ENCODE peak calls at places on chromosomes 4 and X, in ten cellular contexts. One of them, this sample, is unnamed.

GRCh38 chrX:104668550-104668949 is 102.6 kb downstream of the IL1RAPL2 start:
- DNase-seq in left lung: no peak
- DNase-seq in Peyer's patch: no peak
- DNase-seq in GM23248: peak; percentile 4
- DNase-seq in tibial artery: no peak
- DNase-seq in suprapubic skin: no peak
- DNase-seq in HCT116: no peak
- DNase-seq in CD8-positive, alpha-beta T cell: no peak
- DNase-seq in cardiac muscle cell: peak; percentile 6
- DNase-seq in upper lobe of right lung: no peak
- DNase-seq in this sample: no peak

GRCh38 chr4:128424524-128425195 is 137.0 kb upstream of the PGRMC2 start:
- DNase-seq in suprapubic skin: no peak
- DNase-seq in HCT116: no peak
- DNase-seq in tibial artery: no peak
- DNase-seq in cardiac muscle cell: peak; percentile 86
- DNase-seq in upper lobe of right lung: no peak
- DNase-seq in Peyer's patch: no peak
- DNase-seq in GM23248: peak; percentile 64
- DNase-seq in CD8-positive, alpha-beta T cell: no peak
- DNase-seq in left lung: no peak
- DNase-seq in this sample: no peak

GRCh38 chr4:135564090-135564489 is 1362.5 kb upstream of the PABPC4L start:
- DNase-seq in upper lobe of right lung: no peak
- DNase-seq in suprapubic skin: no peak
- DNase-seq in Peyer's patch: no peak
- DNase-seq in tibial artery: no peak
- DNase-seq in cardiac muscle cell: no peak
- DNase-seq in left lung: no peak
- DNase-seq in HCT116: no peak
- DNase-seq in CD8-positive, alpha-beta T cell: no peak
- DNase-seq in GM23248: no peak
- DNase-seq in this sample: no peak

GRCh38 chr4:169410839-169411770 is 140.3 kb upstream of the SH3RF1 start:
- DNase-seq in upper lobe of right lung: no peak
- DNase-seq in tibial artery: peak; percentile 29
- DNase-seq in HCT116: no peak
- DNase-seq in GM23248: peak; percentile 3
- DNase-seq in cardiac muscle cell: peak; percentile 54
- DNase-seq in suprapubic skin: no peak
- DNase-seq in left lung: no peak
- DNase-seq in CD8-positive, alpha-beta T cell: peak; percentile 69
- DNase-seq in Peyer's patch: no peak
- DNase-seq in this sample: no peak

GRCh38 chr4:113683143-113683542 is 78.4 kb downstream of the CAMK2D start:
- DNase-seq in suprapubic skin: no peak
- DNase-seq in CD8-positive, alpha-beta T cell: peak; percentile 73
- DNase-seq in GM23248: no peak
- DNase-seq in HCT116: no peak
- DNase-seq in left lung: no peak
- DNase-seq in upper lobe of right lung: no peak
- DNase-seq in tibial artery: no peak
- DNase-seq in Peyer's patch: peak; percentile 82
- DNase-seq in cardiac muscle cell: no peak
- DNase-seq in this sample: no peak

GRCh38 chr4:103634236-103634635 is 85.5 kb downstream of the TACR3 start:
- DNase-seq in suprapubic skin: no peak
- DNase-seq in left lung: no peak
- DNase-seq in Peyer's patch: no peak
- DNase-seq in GM23248: no peak
- DNase-seq in cardiac muscle cell: no peak
- DNase-seq in HCT116: peak; percentile 10
- DNase-seq in tibial artery: no peak
- DNase-seq in CD8-positive, alpha-beta T cell: no peak
- DNase-seq in upper lobe of right lung: no peak
- DNase-seq in this sample: no peak

GRCh38 chr4:161252520-161253141 is 911.2 kb downstream of the FSTL5 start:
- DNase-seq in upper lobe of right lung: no peak
- DNase-seq in HCT116: peak; percentile 28
- DNase-seq in GM23248: peak; percentile 12
- DNase-seq in tibial artery: no peak
- DNase-seq in cardiac muscle cell: peak; percentile 1
- DNase-seq in left lung: no peak
- DNase-seq in suprapubic skin: no peak
- DNase-seq in CD8-positive, alpha-beta T cell: no peak
- DNase-seq in Peyer's patch: no peak
- DNase-seq in this sample: peak; percentile 21

GRCh38 chrX:24341795-24342194 is 18.6 kb upstream of the SUPT20HL1 start:
- DNase-seq in Peyer's patch: no peak
- DNase-seq in tibial artery: no peak
- DNase-seq in CD8-positive, alpha-beta T cell: no peak
- DNase-seq in HCT116: no peak
- DNase-seq in GM23248: peak; percentile 85
- DNase-seq in cardiac muscle cell: peak; percentile 59
- DNase-seq in suprapubic skin: no peak
- DNase-seq in left lung: no peak
- DNase-seq in upper lobe of right lung: no peak
- DNase-seq in this sample: no peak

GRCh38 chrX:153907456-153907855 is 3.0 kb downstream of the AVPR2 start:
- DNase-seq in Peyer's patch: no peak
- DNase-seq in left lung: no peak
- DNase-seq in tibial artery: no peak
- DNase-seq in cardiac muscle cell: no peak
- DNase-seq in GM23248: no peak
- DNase-seq in HCT116: no peak
- DNase-seq in upper lobe of right lung: no peak
- DNase-seq in suprapubic skin: no peak
- DNase-seq in CD8-positive, alpha-beta T cell: no peak
- DNase-seq in this sample: no peak

GRCh38 chr4:114807759-114808404 is 209.3 kb downstream of the UGT8 start:
- DNase-seq in upper lobe of right lung: no peak
- DNase-seq in left lung: no peak
- DNase-seq in Peyer's patch: peak; percentile 50
- DNase-seq in HCT116: peak; percentile 42
- DNase-seq in cardiac muscle cell: peak; percentile 19
- DNase-seq in CD8-positive, alpha-beta T cell: no peak
- DNase-seq in tibial artery: no peak
- DNase-seq in GM23248: peak; percentile 32
- DNase-seq in suprapubic skin: no peak
- DNase-seq in this sample: peak; percentile 66

GRCh38 chrX:133414399-133415275 is 652 bp downstream of the GPC4 start:
- DNase-seq in GM23248: peak; percentile 45
- DNase-seq in tibial artery: no peak
- DNase-seq in upper lobe of right lung: peak; percentile 69
- DNase-seq in Peyer's patch: no peak
- DNase-seq in suprapubic skin: no peak
- DNase-seq in cardiac muscle cell: peak; percentile 9
- DNase-seq in CD8-positive, alpha-beta T cell: no peak
- DNase-seq in HCT116: no peak
- DNase-seq in left lung: peak; percentile 31
- DNase-seq in this sample: no peak

GRCh38 chrX:80578518-80579105 is 158.4 kb downstream of the TENT5D start:
- DNase-seq in GM23248: peak; percentile 27
- DNase-seq in left lung: no peak
- DNase-seq in cardiac muscle cell: peak; percentile 27
- DNase-seq in suprapubic skin: no peak
- DNase-seq in HCT116: peak; percentile 10
- DNase-seq in Peyer's patch: no peak
- DNase-seq in upper lobe of right lung: no peak
- DNase-seq in tibial artery: no peak
- DNase-seq in CD8-positive, alpha-beta T cell: no peak
- DNase-seq in this sample: peak; percentile 8

GRCh38 chrX:20266810-20267598 is at the start of gene RPS6KA3:
- DNase-seq in GM23248: peak; percentile 86
- DNase-seq in cardiac muscle cell: peak; percentile 93
- DNase-seq in left lung: peak; percentile 94
- DNase-seq in suprapubic skin: peak; percentile 93
- DNase-seq in Peyer's patch: peak; percentile 97
- DNase-seq in tibial artery: peak; percentile 89
- DNase-seq in HCT116: peak; percentile 57
- DNase-seq in CD8-positive, alpha-beta T cell: peak; percentile 94
- DNase-seq in upper lobe of right lung: peak; percentile 96
- DNase-seq in this sample: peak; percentile 92

GRCh38 chr4:155353923-155354540 is 22.7 kb downstream of the MAP9 start:
- DNase-seq in left lung: peak; percentile 37
- DNase-seq in HCT116: peak; percentile 51
- DNase-seq in cardiac muscle cell: peak; percentile 82
- DNase-seq in GM23248: peak; percentile 70
- DNase-seq in suprapubic skin: no peak
- DNase-seq in CD8-positive, alpha-beta T cell: no peak
- DNase-seq in tibial artery: peak; percentile 58
- DNase-seq in upper lobe of right lung: peak; percentile 75
- DNase-seq in Peyer's patch: peak; percentile 69
- DNase-seq in this sample: peak; percentile 71

GRCh38 chrX:136207546-136207945 is 43.7 kb downstream of the MAP7D3 start:
- DNase-seq in suprapubic skin: no peak
- DNase-seq in HCT116: no peak
- DNase-seq in left lung: no peak
- DNase-seq in cardiac muscle cell: no peak
- DNase-seq in GM23248: no peak
- DNase-seq in upper lobe of right lung: no peak
- DNase-seq in CD8-positive, alpha-beta T cell: no peak
- DNase-seq in tibial artery: no peak
- DNase-seq in Peyer's patch: no peak
- DNase-seq in this sample: no peak
- H3K4me1 ChIP-seq in suprapubic skin: peaks cover 9% of the 10 kb centered on the region
- H3K4me1 ChIP-seq in HCT116: no peaks in the 10 kb centered on the region
- H3K4me1 ChIP-seq in left lung: peaks cover 14% of the 10 kb centered on the region
- H3K4me1 ChIP-seq in cardiac muscle cell: no peaks in the 10 kb centered on the region
- H3K4me1 ChIP-seq in GM23248: peaks cover 30% of the 10 kb centered on the region
- H3K4me1 ChIP-seq in upper lobe of right lung: peaks cover 19% of the 10 kb centered on the region
- H3K4me1 ChIP-seq in CD8-positive, alpha-beta T cell: peaks cover 16% of the 10 kb centered on the region
- H3K4me1 ChIP-seq in tibial artery: peaks cover 96% of the 10 kb centered on the region
- H3K4me1 ChIP-seq in Peyer's patch: no peaks in the 10 kb centered on the region
- H3K4me1 ChIP-seq in this sample: peaks cover 10% of the 10 kb centered on the region

DNA sequence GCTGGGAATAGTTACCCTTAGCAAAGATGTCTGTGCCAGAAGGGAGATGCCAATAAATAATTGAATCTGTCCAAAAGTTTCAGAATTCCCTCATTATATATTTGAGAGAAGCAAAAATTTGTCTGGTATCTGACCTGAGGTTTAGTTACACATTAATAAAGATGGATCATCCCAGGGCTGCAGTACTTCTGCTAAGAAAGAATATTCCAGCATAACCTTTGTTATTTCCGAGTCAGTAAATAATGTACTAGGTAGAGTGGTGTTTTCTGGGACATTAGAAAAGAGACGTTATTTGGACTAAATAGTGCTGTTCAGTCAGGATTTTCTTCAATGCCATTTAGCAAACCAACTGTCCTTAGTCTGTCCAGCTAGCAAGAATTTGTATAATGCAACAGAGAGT is 26.5 kb downstream of the ADD1 start:
- DNase-seq in Peyer's patch: no peak
- DNase-seq in upper lobe of right lung: no peak
- DNase-seq in left lung: no peak
- DNase-seq in cardiac muscle cell: no peak
- DNase-seq in suprapubic skin: no peak
- DNase-seq in HCT116: no peak
- DNase-seq in tibial artery: no peak
- DNase-seq in GM23248: no peak
- DNase-seq in CD8-positive, alpha-beta T cell: no peak
- DNase-seq in this sample: no peak
- H3K4me1 ChIP-seq in Peyer's patch: peaks cover 5% of the 10 kb centered on the region
- H3K4me1 ChIP-seq in upper lobe of right lung: peaks cover 90% of the 10 kb centered on the region
- H3K4me1 ChIP-seq in left lung: peaks cover 93% of the 10 kb centered on the region
- H3K4me1 ChIP-seq in cardiac muscle cell: peaks cover 69% of the 10 kb centered on the region
- H3K4me1 ChIP-seq in suprapubic skin: peaks cover 73% of the 10 kb centered on the region
- H3K4me1 ChIP-seq in HCT116: peaks cover 8% of the 10 kb centered on the region
- H3K4me1 ChIP-seq in tibial artery: peaks cover 84% of the 10 kb centered on the region
- H3K4me1 ChIP-seq in GM23248: peaks cover 31% of the 10 kb centered on the region
- H3K4me1 ChIP-seq in CD8-positive, alpha-beta T cell: peaks cover 25% of the 10 kb centered on the region
- H3K4me1 ChIP-seq in this sample: peaks cover 60% of the 10 kb centered on the region

DNA sequence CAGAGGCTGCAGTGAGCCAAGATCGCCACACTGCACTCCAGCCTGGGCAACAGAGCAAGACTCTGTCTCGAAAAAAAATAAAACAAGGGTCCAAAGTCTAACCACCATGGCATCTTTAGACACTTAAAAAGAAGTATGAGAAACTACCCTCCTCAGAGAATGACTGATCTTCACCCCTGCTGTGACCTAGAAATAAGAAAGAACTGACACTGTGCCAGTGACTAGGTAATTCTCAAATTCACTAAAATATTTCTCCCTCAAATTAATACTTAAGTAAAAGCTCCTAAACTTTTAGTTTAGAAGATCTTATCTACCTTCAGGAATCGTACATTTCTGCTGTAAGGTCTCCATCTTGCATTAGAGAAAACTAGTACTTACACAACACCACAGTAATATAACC is 80.3 kb downstream of the AFAP1 start:
- DNase-seq in tibial artery: no peak
- DNase-seq in HCT116: no peak
- DNase-seq in CD8-positive, alpha-beta T cell: no peak
- DNase-seq in Peyer's patch: no peak
- DNase-seq in suprapubic skin: no peak
- DNase-seq in left lung: no peak
- DNase-seq in upper lobe of right lung: no peak
- DNase-seq in GM23248: no peak
- DNase-seq in cardiac muscle cell: no peak
- DNase-seq in this sample: no peak
- H3K4me1 ChIP-seq in tibial artery: peaks cover 36% of the 10 kb centered on the region
- H3K4me1 ChIP-seq in HCT116: no peaks in the 10 kb centered on the region
- H3K4me1 ChIP-seq in CD8-positive, alpha-beta T cell: peaks cover 24% of the 10 kb centered on the region
- H3K4me1 ChIP-seq in Peyer's patch: no peaks in the 10 kb centered on the region
- H3K4me1 ChIP-seq in suprapubic skin: peaks cover 13% of the 10 kb centered on the region
- H3K4me1 ChIP-seq in left lung: peaks cover 3% of the 10 kb centered on the region
- H3K4me1 ChIP-seq in upper lobe of right lung: no peaks in the 10 kb centered on the region
- H3K4me1 ChIP-seq in GM23248: peaks cover 65% of the 10 kb centered on the region
- H3K4me1 ChIP-seq in cardiac muscle cell: peaks cover 19% of the 10 kb centered on the region
- H3K4me1 ChIP-seq in this sample: peaks cover 44% of the 10 kb centered on the region

DNA sequence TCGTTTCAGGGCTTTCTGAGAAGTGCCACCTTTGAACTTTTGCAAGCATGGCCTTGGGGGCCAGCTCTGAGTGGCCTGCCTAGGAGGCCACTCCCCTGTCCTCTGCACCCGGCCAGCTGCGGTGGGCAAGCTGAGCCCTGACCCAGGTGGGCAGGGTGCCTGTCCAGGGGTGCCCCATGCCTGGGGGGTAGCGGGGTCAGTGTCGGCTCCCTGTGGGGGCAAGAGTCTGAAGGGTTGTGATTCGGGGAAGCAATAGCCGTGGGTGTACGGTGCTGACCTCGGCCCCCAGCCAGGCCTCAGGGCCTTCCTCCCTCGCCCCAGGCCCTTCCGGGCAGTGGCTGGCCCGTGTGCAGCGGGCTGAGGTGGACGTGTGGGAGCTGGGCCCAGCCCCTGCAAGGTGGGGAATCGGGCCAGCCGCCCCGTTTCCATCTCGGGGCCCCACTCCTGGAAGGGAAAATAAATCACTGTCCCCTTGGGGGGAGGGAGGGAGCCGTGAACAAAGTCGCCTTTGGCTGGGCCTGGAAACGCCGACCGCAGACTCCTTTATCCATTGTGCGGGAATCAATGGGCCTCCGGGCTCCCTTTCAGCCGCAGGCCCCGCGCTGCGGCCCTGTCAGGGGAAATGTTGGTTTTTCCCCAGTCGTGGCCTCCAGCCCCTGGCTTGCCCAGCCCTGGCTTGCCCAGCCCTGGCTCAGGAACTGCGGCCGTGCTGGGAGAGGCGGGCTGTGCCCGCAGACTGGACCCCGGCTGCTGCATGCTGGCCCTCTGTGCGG is 3.2 kb downstream of the FGFRL1 start:
- DNase-seq in tibial artery: no peak
- DNase-seq in cardiac muscle cell: no peak
- DNase-seq in left lung: no peak
- DNase-seq in GM23248: no peak
- DNase-seq in suprapubic skin: no peak
- DNase-seq in CD8-positive, alpha-beta T cell: no peak
- DNase-seq in HCT116: no peak
- DNase-seq in Peyer's patch: no peak
- DNase-seq in upper lobe of right lung: no peak
- DNase-seq in this sample: no peak
- H3K4me1 ChIP-seq in tibial artery: peaks cover 31% of the 10 kb centered on the region
- H3K4me1 ChIP-seq in cardiac muscle cell: peaks cover 10% of the 10 kb centered on the region
- H3K4me1 ChIP-seq in left lung: peaks cover 22% of the 10 kb centered on the region
- H3K4me1 ChIP-seq in GM23248: peaks cover 3% of the 10 kb centered on the region
- H3K4me1 ChIP-seq in suprapubic skin: peaks cover 22% of the 10 kb centered on the region
- H3K4me1 ChIP-seq in CD8-positive, alpha-beta T cell: peaks cover 18% of the 10 kb centered on the region
- H3K4me1 ChIP-seq in HCT116: peaks cover 24% of the 10 kb centered on the region
- H3K4me1 ChIP-seq in Peyer's patch: no peaks in the 10 kb centered on the region
- H3K4me1 ChIP-seq in upper lobe of right lung: peaks cover 12% of the 10 kb centered on the region
- H3K4me1 ChIP-seq in this sample: peaks cover 8% of the 10 kb centered on the region

This sample was measured in Caco-2.